ENCODE peak calls at places on chromosome 9, in seven cellular contexts. D, Z, B, G, F, K and X are unnamed samples.

GRCh38 chr9:92723299-92723625 is 41.4 kb downstream of the BICD2 start:
- DNase-seq in Z (no peak), K (peak), G (no peak), F (peak), B (no peak), D (no peak), X (peak)

GRCh38 chr9:8769153-8769552 is 969.6 kb upstream of the DMAC1 start:
- DNase-seq in K (no peak), G (no peak), D (no peak), F (no peak), B (no peak), Z (no peak), X (no peak)

GRCh38 chr9:130977811-130978221 is 31.2 kb upstream of the LAMC3 start:
- DNase-seq in Z (peak), K (no peak), D (no peak), F (no peak), G (no peak), B (peak), X (no peak)

GRCh38 chr9:114289571-114290481 is 33.1 kb upstream of the ORM1 start:
- DNase-seq in K (no peak), G (no peak), F (no peak), B (no peak), Z (peak), D (no peak), X (no peak)

GRCh38 chr9:77802512-77803293 is 154.6 kb upstream of the GNA14 start:
- DNase-seq in G (no peak), D (no peak), F (no peak), Z (no peak), K (no peak), B (no peak), X (no peak)

GRCh38 chr9:135335691-135336181 is 143.8 kb upstream of the PPP1R26 start:
- DNase-seq in D (no peak), F (no peak), K (no peak), Z (no peak), G (no peak), B (no peak), X (no peak)

GRCh38 chr9:132849168-132849831 is 28.8 kb downstream of the AK8 start:
- DNase-seq in K (no peak), F (no peak), D (no peak), Z (peak), B (peak), G (peak), X (no peak)

GRCh38 chr9:25700430-25700829 is 22.2 kb upstream of the TUSC1 start:
- DNase-seq in D (no peak), F (no peak), K (no peak), G (no peak), B (no peak), Z (no peak), X (no peak)

GRCh38 chr9:128205296-128205944 is 2.2 kb downstream of the DNM1 start:
- DNase-seq in Z (no peak), B (no peak), F (no peak), G (no peak), K (no peak), D (no peak), X (no peak)

GRCh38 chr9:125593581-125593980 is 113.4 kb downstream of the MAPKAP1 start:
- DNase-seq in D (no peak), Z (no peak), K (peak), G (peak), F (peak), B (no peak), X (no peak)

GRCh38 chr9:117448066-117448465 is 33.2 kb upstream of the ASTN2 start:
- DNase-seq in B (no peak), K (peak), G (no peak), D (no peak), Z (no peak), F (peak), X (no peak)

GRCh38 chr9:14441976-14442651 is 128.2 kb upstream of the NFIB start:
- DNase-seq in Z (no peak), B (no peak), K (peak), D (no peak), G (peak), F (peak), X (no peak)
- TF ChIP-seq CTCF in Z (no peak), B (no peak), K (peak), D (peak), G (peak), F (peak), X (peak)

GRCh38 chr9:137582286-137582860 is 3.6 kb upstream of the DPH7 start:
- DNase-seq in F (no peak), K (no peak), G (no peak), B (no peak), Z (no peak), D (no peak), X (peak)
- TF ChIP-seq CTCF in F (peak), K (peak), G (peak), B (peak), Z (peak), D (no peak), X (peak)

GRCh38 chr9:81103597-81104471 is 585.5 kb downstream of the TLE1 start:
- DNase-seq in F (peak), K (peak), Z (no peak), G (no peak), D (no peak), B (no peak), X (no peak)
- TF ChIP-seq CTCF in F (peak), K (peak), Z (no peak), G (peak), D (peak), B (no peak), X (peak)

DNA sequence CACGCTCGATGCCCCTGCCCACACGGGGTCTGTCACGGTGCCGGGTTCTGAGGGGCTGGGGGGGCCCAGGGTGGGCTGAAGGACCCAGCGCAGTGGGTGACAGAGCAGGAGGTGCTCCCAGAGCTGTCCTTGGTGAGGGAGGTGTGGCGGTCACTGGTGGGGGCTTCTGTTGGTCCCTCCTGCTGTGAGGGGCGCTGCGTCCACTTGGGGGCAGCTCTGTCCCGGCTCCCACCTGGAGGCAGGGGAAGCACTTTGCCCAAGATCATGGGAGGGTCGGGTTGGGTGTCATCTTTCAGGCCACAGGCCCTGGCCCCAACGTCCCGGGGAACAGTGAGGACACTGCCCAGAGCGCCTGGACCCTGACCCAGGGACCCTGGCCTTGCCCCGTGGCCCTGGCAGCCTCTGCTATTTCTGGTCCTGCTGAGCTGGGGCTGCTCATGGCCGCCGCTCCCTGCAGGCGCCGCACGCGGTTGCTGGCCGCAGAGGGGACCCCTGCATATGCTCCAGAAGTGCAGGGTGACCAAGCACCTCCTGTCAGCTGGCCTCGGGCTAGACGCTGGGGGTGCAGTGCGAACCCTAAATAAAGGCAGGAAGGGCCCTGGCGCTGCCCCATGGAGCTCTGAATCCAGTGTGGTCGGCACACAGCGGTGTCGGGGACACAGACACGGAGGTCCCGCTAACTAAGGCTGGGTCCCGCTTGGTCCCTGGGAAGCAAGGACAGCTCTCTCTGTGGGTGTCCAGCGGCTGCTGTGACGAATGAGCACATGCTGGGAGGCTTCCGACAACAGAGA is 11.6 kb upstream of the RNU6ATAC start:
- DNase-seq in K (no peak), F (no peak), G (no peak), D (no peak), Z (no peak), B (peak), X (no peak)
- TF ChIP-seq CTCF in K (peak), F (no peak), G (no peak), D (no peak), Z (peak), B (peak), X (peak)

GRCh38 chr9:123871781-123872180 is 58.1 kb downstream of the DENND1A start:
- DNase-seq in B (no peak), K (no peak), D (no peak), G (no peak), Z (no peak), F (no peak), X (no peak)
- TF ChIP-seq CTCF in B (no peak), K (no peak), D (no peak), G (no peak), Z (peak), F (no peak), X (no peak)

GRCh38 chr9:90898229-90898628 is 96.6 kb downstream of the SYK start:
- DNase-seq in Z (no peak), F (no peak), G (peak), B (no peak), D (no peak), K (peak), X (peak)
- TF ChIP-seq CTCF in Z (peak), F (no peak), G (peak), B (peak), D (peak), K (peak), X (peak)